ENCODE peak calls at places on chromosomes 4 and X, in four cellular contexts. H, C, T and Z are unnamed samples.
A peak's percentile ranks its signal among the peaks of the same experiment; 100 is the strongest.

GRCh38 chrX:48102874-48103374 is 27.5 kb upstream of the SPACA5B start:
- DNase-seq in T (no peak), H (no peak), C (no peak), Z (peak; percentile 61)

GRCh38 chr4:4555916-4556315 is 14.1 kb upstream of the STX18 start:
- DNase-seq in C (no peak), H (no peak), T (no peak), Z (peak; percentile 25)

GRCh38 chrX:71581210-71581609 is 3.0 kb downstream of the GCNA start:
- DNase-seq in C (no peak), T (no peak), H (no peak), Z (no peak)

GRCh38 chrX:23341452-23341851 is 6.8 kb downstream of the PTCHD1 start:
- DNase-seq in H (no peak), C (no peak), T (no peak), Z (no peak)

GRCh38 chr4:69881173-69881773 is 21.3 kb upstream of the SULT1E1 start:
- DNase-seq in C (no peak), H (no peak), T (no peak), Z (peak; percentile 27)

GRCh38 chr4:185591679-185592141 is 56.4 kb upstream of the PDLIM3 start:
- DNase-seq in T (no peak), H (no peak), C (no peak), Z (peak; percentile 15)

GRCh38 chrX:121169099-121170035 is 122.0 kb downstream of the GLUD2 start:
- DNase-seq in C (no peak), T (no peak), H (no peak), Z (no peak)

GRCh38 chr4:139857977-139858376 is 192.4 kb downstream of the MGST2 start:
- DNase-seq in C (no peak), H (no peak), T (no peak), Z (no peak)

GRCh38 chrX:69062493-69062892 is 102.8 kb downstream of the PJA1 start:
- DNase-seq in C (no peak), H (no peak), T (no peak), Z (no peak)

GRCh38 chr4:61541474-61541873 is 341.3 kb downstream of the ADGRL3 start:
- DNase-seq in H (no peak), T (no peak), C (no peak), Z (no peak)

GRCh38 chr4:128573781-128574508 is 235.6 kb upstream of the JADE1 start:
- DNase-seq in T (no peak), H (no peak), C (no peak), Z (peak; percentile 78)

GRCh38 chr4:4605849-4606248 is 64.0 kb upstream of the STX18 start:
- DNase-seq in H (no peak), T (no peak), C (no peak), Z (no peak)